ENCODE peak calls at places on chromosomes 3 and 15, in four cellular contexts. P is SK-N-SH, W is H1, Y is GM12878. Q is an unnamed sample.

GRCh38 chr3:136141891-136142290 is 54.2 kb downstream of the MSL2 start:
- DNase-seq in Y (no peak), W (no peak), P (no peak), Q (no peak)

GRCh38 chr3:138241061-138241460 is 54.0 kb downstream of the ARMC8 start:
- DNase-seq in Y (no peak), W (no peak), P (no peak), Q (no peak)

GRCh38 chr3:171339606-171340005 is 120.6 kb downstream of the TNIK start:
- DNase-seq in W (no peak), Y (no peak), P (no peak), Q (no peak)

GRCh38 chr3:38000965-38001455 is 10.4 kb downstream of the VILL start:
- DNase-seq in Y (no peak), P (no peak), W (no peak), Q (no peak)

GRCh38 chr3:126928921-126929485 is 53.9 kb upstream of the PLXNA1 start:
- DNase-seq in P (peak), Y (no peak), W (no peak), Q (no peak)

GRCh38 chr3:125059488-125060245 is 3.9 kb upstream of the HEG1 start:
- DNase-seq in P (no peak), Y (no peak), W (no peak), Q (no peak)

GRCh38 chr3:126494204-126494603 is 18.5 kb upstream of the ZXDC start:
- DNase-seq in Y (no peak), P (no peak), W (no peak), Q (no peak)

GRCh38 chr3:191070201-191070600 is 128.8 kb upstream of the OSTN start:
- DNase-seq in P (no peak), W (no peak), Y (no peak), Q (no peak)

GRCh38 chr15:38213392-38213791 is 39.2 kb upstream of the SPRED1 start:
- DNase-seq in Y (no peak), P (no peak), W (no peak), Q (no peak)

GRCh38 chr15:89756897-89757296 is 5.8 kb upstream of the MESP1 start:
- DNase-seq in P (no peak), Y (no peak), W (no peak), Q (no peak)

GRCh38 chr15:61087601-61088000 is 141.5 kb downstream of the RORA start:
- DNase-seq in Y (no peak), P (no peak), W (no peak), Q (no peak)

GRCh38 chr15:70054366-70054765 is 43.4 kb downstream of the TLE3 start:
- DNase-seq in Y (no peak), P (no peak), W (no peak), Q (no peak)

GRCh38 chr3:84959470-84960380 is 936 bp downstream of the CADM2 start:
- DNase-seq in W (peak), P (peak), Y (no peak), Q (no peak)

GRCh38 chr3:102206506-102207145 is 228.2 kb upstream of the ZPLD1 start:
- DNase-seq in Y (no peak), W (no peak), P (no peak), Q (no peak)

GRCh38 chr15:60471314-60471713 is 7.6 kb downstream of the ICE2 start:
- DNase-seq in P (peak), Y (no peak), W (no peak), Q (no peak)

GRCh38 chr3:70096376-70097055 is 97.0 kb downstream of the SAMMSON start:
- DNase-seq in W (no peak), P (no peak), Y (peak), Q (no peak)

GRCh38 chr15:75721923-75722870 is 9.5 kb upstream of the CSPG4 start:
- DNase-seq in W (no peak), Y (no peak), P (peak), Q (no peak)

GRCh38 chr3:168248383-168249047 is 152.8 kb upstream of the GOLIM4 start:
- DNase-seq in W (peak), P (peak), Y (no peak), Q (no peak)

GRCh38 chr3:106836906-106837305 is 540.3 kb upstream of the CCDC54 start:
- DNase-seq in P (no peak), W (no peak), Y (no peak), Q (no peak)

GRCh38 chr15:100186366-100186765 is 155.4 kb downstream of the ADAMTS17 start:
- DNase-seq in Y (no peak), P (no peak), W (no peak), Q (no peak)

GRCh38 chr3:111936967-111937366 is 41.9 kb upstream of the ABHD10 start:
- DNase-seq in W (no peak), P (no peak), Y (no peak), Q (no peak)

GRCh38 chr3:155753038-155753647 is 8.3 kb upstream of the PLCH1 start:
- DNase-seq in Y (no peak), P (peak), W (no peak), Q (no peak)
- TF ChIP-seq TAF1 in Y (no peak), P (no peak), W (no peak), Q (no peak)

GRCh38 chr3:48563382-48563918 is at the start of gene UCN2:
- DNase-seq in W (no peak), P (no peak), Y (no peak), Q (no peak)

GRCh38 chr3:48558446-48559134 is 2.0 kb upstream of the PFKFB4 start:
- DNase-seq in P (peak), W (no peak), Y (no peak), Q (no peak)

GRCh38 chr3:48561045-48561736 is 2.4 kb downstream of the UCN2 start:
- DNase-seq in W (peak), Y (no peak), P (peak), Q (peak)

GRCh38 chr3:48562367-48563095 is 1.1 kb downstream of the UCN2 start:
- DNase-seq in P (peak), W (no peak), Y (no peak), Q (no peak)

GRCh38 chr3:48560648-48561018 is 2.9 kb downstream of the UCN2 start:
- DNase-seq in Y (no peak), P (peak), W (no peak), Q (no peak)
- TF ChIP-seq TAF1 in Y (no peak), P (no peak), W (no peak), Q (no peak)

GRCh38 chr3:157074490-157074889 is 85.5 kb downstream of the CCNL1 start:
- DNase-seq in P (no peak), Y (no peak), W (no peak), Q (no peak)
- TF ChIP-seq TAF1 in P (no peak), Y (no peak), W (no peak), Q (no peak)

GRCh38 chr15:63192604-63193206 is 3.3 kb downstream of the RAB8B start:
- DNase-seq in P (no peak), Y (no peak), W (peak), Q (no peak)
- TF ChIP-seq TAF1 in P (no peak), Y (no peak), W (no peak), Q (no peak)

DNA sequence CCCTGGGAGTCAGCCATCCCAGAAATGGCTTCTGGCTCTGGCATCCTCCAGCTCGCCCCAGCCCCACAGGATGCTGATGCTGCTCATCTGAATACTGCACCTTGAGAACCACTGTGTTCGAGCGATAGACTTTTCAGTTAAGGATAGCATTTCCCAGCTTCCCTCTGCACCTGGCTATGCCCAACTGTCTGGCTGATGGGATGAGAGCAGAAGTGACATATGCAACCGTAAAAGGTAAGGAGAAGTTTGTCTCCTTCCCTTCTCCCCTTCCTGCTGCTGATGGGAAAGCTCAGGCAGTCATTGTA is 9.7 kb upstream of the HHATL start:
- DNase-seq in P (no peak), W (peak), Y (no peak), Q (no peak)
- TF ChIP-seq TAF1 in P (no peak), W (no peak), Y (no peak), Q (no peak)

DNA sequence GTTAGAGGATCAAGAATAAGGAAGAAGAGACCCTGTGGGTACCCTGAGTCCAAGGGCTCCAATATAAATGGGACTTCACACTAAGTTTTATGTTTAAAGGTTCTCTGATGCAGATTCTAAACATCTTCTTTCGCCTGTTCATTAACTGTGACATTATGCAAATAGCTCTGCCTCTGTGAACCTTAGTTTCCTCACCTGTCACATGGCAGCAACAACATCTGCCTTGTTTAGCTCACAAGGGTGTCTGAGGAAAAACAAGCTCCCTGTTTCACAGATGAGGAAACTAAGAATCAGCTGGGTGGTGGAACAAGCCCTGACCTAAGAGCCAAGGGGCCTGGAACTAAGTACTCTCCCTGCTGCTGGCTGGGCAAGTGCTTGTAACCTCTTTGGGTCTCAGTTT is 40.8 kb downstream of the GOLGA6L1 start:
- DNase-seq in W (peak), P (no peak), Y (no peak), Q (no peak)
- TF ChIP-seq TAF1 in W (no peak), P (no peak), Y (no peak), Q (no peak)

GRCh38 chr3:27610800-27611199 is 111.3 kb downstream of the EOMES start:
- DNase-seq in Y (no peak), P (no peak), W (no peak), Q (no peak)

GRCh38 chr3:27606537-27606936 is 115.6 kb downstream of the EOMES start:
- DNase-seq in Y (no peak), P (no peak), W (no peak), Q (no peak)

GRCh38 chr3:27607370-27607769 is 114.8 kb downstream of the EOMES start:
- DNase-seq in P (no peak), Y (no peak), W (no peak), Q (no peak)
- TF ChIP-seq TAF1 in P (no peak), Y (no peak), W (no peak), Q (no peak)

GRCh38 chr3:194691481-194692281 is 6.0 kb downstream of the FAM43A start:
- DNase-seq in Y (peak), P (peak), W (no peak), Q (peak)
- TF ChIP-seq TAF1 in Y (no peak), P (no peak), W (no peak), Q (no peak)

Q was measured in GM12891.